ENCODE peak calls at places on chromosomes 16 and 17, in five cellular contexts. J is AG09309; I is progenitor cell of endocrine pancreas; A is NCI-H82; D is activated naive CD4-positive, alpha-beta T cell. Q is an unnamed sample.

GRCh38 chr17:4950075-4950756 is 703 bp upstream of the ENO3 start:
- DNase-seq in J (no peak), I (no peak), A (peak), D (no peak), Q (no peak)

GRCh38 chr17:78879679-78880186 is 23.3 kb downstream of the CEP295NL start:
- DNase-seq in J (peak), I (no peak), A (no peak), D (no peak), Q (peak)

GRCh38 chr16:58377932-58378331 is 14.3 kb upstream of the GINS3 start:
- DNase-seq in J (no peak), I (no peak), A (no peak), D (no peak), Q (no peak)

GRCh38 chr17:47204722-47205418 is 4.3 kb upstream of the MYL4 start:
- DNase-seq in J (no peak), I (no peak), A (no peak), D (no peak), Q (peak)

GRCh38 chr16:46729326-46729995 is 18.7 kb downstream of the MYLK3 start:
- DNase-seq in J (no peak), I (no peak), A (no peak), D (no peak), Q (no peak)

GRCh38 chr17:71682174-71682494 is 438.7 kb upstream of the SOX9 start:
- DNase-seq in J (no peak), I (no peak), A (no peak), D (no peak), Q (no peak)

GRCh38 chr17:21211825-21212479 is 2.0 kb downstream of the TMEM11 start:
- DNase-seq in J (no peak), I (no peak), A (no peak), D (no peak), Q (no peak)

GRCh38 chr17:38676706-38677504 is 2.1 kb upstream of the EPOP start:
- DNase-seq in J (no peak), I (peak), A (peak), D (peak), Q (peak)

GRCh38 chr17:20257008-20257407 is 210.3 kb downstream of the LGALS9B start:
- DNase-seq in J (no peak), I (no peak), A (no peak), D (no peak), Q (no peak)

GRCh38 chr16:19135896-19136438 is 22.2 kb downstream of the ITPRIPL2 start:
- DNase-seq in J (no peak), I (no peak), A (no peak), D (no peak), Q (no peak)

GRCh38 chr17:27817731-27818130 is 17.4 kb upstream of the NOS2 start:
- DNase-seq in J (no peak), I (no peak), A (peak), D (no peak), Q (no peak)

GRCh38 chr16:67546761-67547422 is 15.4 kb upstream of the CTCF start:
- DNase-seq in J (no peak), I (peak), A (peak), D (peak), Q (peak)

GRCh38 chr17:27496501-27496943 is 40.3 kb downstream of the KSR1 start:
- DNase-seq in J (no peak), I (peak), A (peak), D (no peak), Q (no peak)

GRCh38 chr17:39365252-39365651 is 36.2 kb downstream of the FBXL20 start:
- DNase-seq in J (peak), I (no peak), A (no peak), D (no peak), Q (no peak)

GRCh38 chr16:87380875-87381274 is 2.7 kb downstream of the FBXO31 start:
- DNase-seq in J (no peak), I (no peak), A (no peak), D (no peak), Q (no peak)

GRCh38 chr16:64440421-64440831 is 681.4 kb downstream of the CDH11 start:
- DNase-seq in J (peak), I (no peak), A (no peak), D (no peak), Q (no peak)

GRCh38 chr17:19306160-19307111 is 56.1 kb downstream of the B9D1 start:
- DNase-seq in J (no peak), I (no peak), A (no peak), D (no peak), Q (peak)

GRCh38 chr16:15435216-15435864 is 952 bp downstream of the BMERB1 start:
- DNase-seq in J (no peak), I (no peak), A (no peak), D (no peak), Q (no peak)

GRCh38 chr16:68272501-68273209 is 8.3 kb downstream of the SLC7A6 start:
- DNase-seq in J (no peak), I (no peak), A (no peak), D (peak), Q (peak)

GRCh38 chr16:51592535-51592934 is 441.5 kb upstream of the SALL1 start:
- DNase-seq in J (no peak), I (no peak), A (no peak), D (no peak), Q (no peak)

GRCh38 chr17:47244697-47245096 is 8.9 kb upstream of the ITGB3 start:
- DNase-seq in J (no peak), I (no peak), A (no peak), D (no peak), Q (no peak)

GRCh38 chr16:89446136-89446974 is 44.0 kb downstream of the ANKRD11 start:
- DNase-seq in J (no peak), I (no peak), A (peak), D (no peak), Q (no peak)

GRCh38 chr16:11211061-11211976 is 44.7 kb downstream of the SOCS1 start:
- DNase-seq in J (no peak), I (no peak), A (peak), D (no peak), Q (no peak)

GRCh38 chr17:73519011-73519410 is 125.2 kb downstream of the SDK2 start:
- DNase-seq in J (no peak), I (no peak), A (no peak), D (no peak), Q (no peak)

GRCh38 chr16:81588326-81589081 is 143.9 kb downstream of the CMIP start:
- DNase-seq in J (no peak), I (no peak), A (no peak), D (no peak), Q (no peak)

GRCh38 chr17:63116228-63116627 is 150.2 kb downstream of the TANC2 start:
- DNase-seq in J (no peak), I (no peak), A (peak), D (no peak), Q (no peak)

GRCh38 chr16:10938321-10938720 is 3.9 kb downstream of the DEXI start:
- DNase-seq in J (no peak), I (no peak), A (no peak), D (no peak), Q (no peak)

GRCh38 chr17:44501866-44502265 is 1.3 kb downstream of the GPATCH8 start:
- DNase-seq in J (no peak), I (no peak), A (peak), D (no peak), Q (no peak)

GRCh38 chr16:20610192-20610891 is 34.2 kb upstream of the ACSM2B start:
- DNase-seq in J (no peak), I (no peak), A (peak), D (no peak), Q (no peak)

GRCh38 chr17:395974-396373 is 43.4 kb upstream of the RPH3AL start:
- DNase-seq in J (no peak), I (no peak), A (no peak), D (no peak), Q (no peak)

GRCh38 chr16:87828071-87828971 is 41.0 kb downstream of the SLC7A5 start:
- DNase-seq in J (no peak), I (no peak), A (no peak), D (no peak), Q (no peak)

GRCh38 chr17:69410671-69411070 is 3.8 kb upstream of the MAP2K6 start:
- DNase-seq in J (no peak), I (no peak), A (no peak), D (no peak), Q (no peak)

GRCh38 chr16:73122604-73123386 is 74.9 kb upstream of the ZFHX3 start:
- DNase-seq in J (no peak), I (no peak), A (no peak), D (no peak), Q (peak)

GRCh38 chr17:49887086-49887743 is 39.3 kb upstream of the TAC4 start:
- DNase-seq in J (no peak), I (peak), A (no peak), D (no peak), Q (no peak)

GRCh38 chr17:6627019-6627418 is 13.5 kb downstream of the KIAA0753 start:
- DNase-seq in J (no peak), I (no peak), A (no peak), D (no peak), Q (no peak)

Q was measured in CD4-positive, alpha-beta memory T cell.